ENCODE peak calls at places on chromosome 7, in nine cellular contexts. O, S, I, A, T, U, N, K and J are unnamed samples.

GRCh38 chr7:158165711-158166110 is 421.9 kb downstream of the PTPRN2 start:
- DNase-seq in O (no peak), S (no peak), I (no peak), A (no peak), T (no peak), U (no peak), N (no peak), K (no peak), J (no peak)

GRCh38 chr7:75533926-75534325 is 41.8 kb downstream of the SPDYE5 start:
- DNase-seq in O (no peak), S (no peak), I (no peak), A (no peak), T (no peak), U (no peak), N (no peak), K (no peak), J (no peak)

GRCh38 chr7:93148135-93148534 is at the start of gene SAMD9L:
- DNase-seq in O (peak; percentile 65), S (no peak), I (no peak), A (no peak), T (peak; percentile 43), U (no peak), N (peak; percentile 56), K (peak; percentile 28), J (peak; percentile 61)

GRCh38 chr7:157625973-157626790 is 289.4 kb downstream of the DNAJB6 start:
- DNase-seq in O (no peak), S (no peak), I (peak; percentile 32), A (no peak), T (no peak), U (no peak), N (no peak), K (no peak), J (no peak)

GRCh38 chr7:105775580-105775979 is 100.8 kb downstream of the ATXN7L1 start:
- DNase-seq in O (no peak), S (no peak), I (no peak), A (no peak), T (no peak), U (no peak), N (peak; percentile 39), K (no peak), J (no peak)

GRCh38 chr7:11261470-11261869 is 287.8 kb downstream of the PHF14 start:
- DNase-seq in O (no peak), S (no peak), I (no peak), A (peak; percentile 26), T (peak; percentile 13), U (no peak), N (no peak), K (no peak), J (no peak)

GRCh38 chr7:103773726-103774125 is 215.7 kb downstream of the RELN start:
- DNase-seq in O (no peak), S (no peak), I (no peak), A (no peak), T (no peak), U (no peak), N (no peak), K (no peak), J (peak; percentile 91)

GRCh38 chr7:149854611-149855367 is 16.6 kb downstream of the ZNF862 start:
- DNase-seq in O (no peak), S (no peak), I (peak; percentile 91), A (peak; percentile 73), T (peak; percentile 49), U (peak; percentile 73), N (peak; percentile 63), K (peak; percentile 51), J (peak; percentile 96)

GRCh38 chr7:151340794-151341356 is 737 bp upstream of the NUB1 start:
- DNase-seq in O (no peak), S (no peak), I (no peak), A (no peak), T (no peak), U (no peak), N (peak; percentile 26), K (no peak), J (no peak)

GRCh38 chr7:149878523-149878921 is 4.8 kb downstream of the ATP6V0E2 start:
- DNase-seq in O (no peak), S (no peak), I (peak; percentile 28), A (peak; percentile 79), T (no peak), U (peak; percentile 12), N (no peak), K (no peak), J (peak; percentile 1)

GRCh38 chr7:131327049-131327625 is 539 bp upstream of the MKLN1 start:
- DNase-seq in O (peak; percentile 49), S (no peak), I (no peak), A (peak; percentile 45), T (peak; percentile 80), U (no peak), N (peak; percentile 86), K (peak; percentile 79), J (peak; percentile 40)

GRCh38 chr7:140881507-140882228 is 43.1 kb downstream of the BRAF start:
- DNase-seq in O (no peak), S (no peak), I (no peak), A (no peak), T (no peak), U (no peak), N (no peak), K (no peak), J (no peak)

GRCh38 chr7:28530175-28531142 is 118.1 kb downstream of the CREB5 start:
- DNase-seq in O (no peak), S (no peak), I (no peak), A (no peak), T (peak; percentile 11), U (no peak), N (no peak), K (peak; percentile 60), J (no peak)

GRCh38 chr7:131040467-131040932 is 287.2 kb upstream of the MKLN1 start:
- DNase-seq in O (peak; percentile 87), S (no peak), I (peak; percentile 83), A (peak; percentile 83), T (peak; percentile 71), U (no peak), N (peak; percentile 78), K (peak; percentile 77), J (peak; percentile 70)

GRCh38 chr7:129781128-129781855 is 169.8 kb downstream of the NRF1 start:
- DNase-seq in O (peak; percentile 51), S (no peak), I (peak; percentile 86), A (no peak), T (no peak), U (peak; percentile 13), N (no peak), K (no peak), J (peak; percentile 33)

GRCh38 chr7:51428226-51428887 is 111.7 kb upstream of the COBL start:
- DNase-seq in O (peak; percentile 43), S (no peak), I (peak; percentile 78), A (no peak), T (peak; percentile 9), U (no peak), N (no peak), K (no peak), J (peak; percentile 11)

GRCh38 chr7:39085590-39086049 is 107.9 kb downstream of the POU6F2 start:
- DNase-seq in O (no peak), S (no peak), I (peak; percentile 55), A (no peak), T (peak; percentile 5), U (peak; percentile 75), N (peak; percentile 8), K (no peak), J (no peak)

GRCh38 chr7:115300228-115300870 is 378.5 kb downstream of the MDFIC start:
- DNase-seq in O (no peak), S (no peak), I (no peak), A (no peak), T (no peak), U (no peak), N (peak; percentile 74), K (peak; percentile 72), J (no peak)

GRCh38 chr7:131424219-131424822 is 96.6 kb downstream of the MKLN1 start:
- DNase-seq in O (peak; percentile 80), S (no peak), I (no peak), A (peak; percentile 69), T (peak; percentile 47), U (peak; percentile 7), N (peak; percentile 75), K (peak; percentile 58), J (peak; percentile 46)

GRCh38 chr7:18102576-18102975 is 74.9 kb upstream of the PRPS1L1 start:
- DNase-seq in O (no peak), S (no peak), I (no peak), A (no peak), T (no peak), U (no peak), N (no peak), K (no peak), J (no peak)

GRCh38 chr7:70727861-70728260 is 404.1 kb upstream of the GALNT17 start:
- DNase-seq in O (no peak), S (no peak), I (no peak), A (no peak), T (no peak), U (no peak), N (no peak), K (no peak), J (no peak)

GRCh38 chr7:84247591-84247990 is 53.0 kb upstream of the SEMA3A start:
- DNase-seq in O (no peak), S (no peak), I (no peak), A (no peak), T (peak; percentile 39), U (no peak), N (peak; percentile 57), K (peak; percentile 91), J (peak; percentile 32)